ENCODE peak calls at places on chromosomes 6 and 20, in six cellular contexts. X is astrocyte of the hippocampus, W is neural crest cell, P is amygdala, D is breast epithelium, O is fibroblast of the conjunctiva. L is an unnamed sample.

GRCh38 chr20:48384147-48384818 is 443.5 kb downstream of the PREX1 start:
- DNase-seq in X (no peak), W (no peak), P (no peak), D (no peak), O (no peak), L (no peak)

GRCh38 chr6:122712864-122713612 is 66.5 kb upstream of the FABP7 start:
- DNase-seq in X (peak), W (no peak), P (no peak), D (no peak), O (no peak), L (peak)

GRCh38 chr6:116139917-116140316 is 14.0 kb upstream of the COL10A1 start:
- DNase-seq in X (no peak), W (no peak), P (no peak), D (no peak), O (no peak), L (no peak)

GRCh38 chr6:18323935-18324707 is 59.8 kb upstream of the DEK start:
- DNase-seq in X (peak), W (peak), P (no peak), D (no peak), O (peak), L (peak)

GRCh38 chr6:115842338-115842737 is 218.4 kb downstream of the FRK start:
- DNase-seq in X (no peak), W (no peak), P (no peak), D (no peak), O (no peak), L (no peak)

GRCh38 chr6:166999845-167000253 is 652 bp downstream of the CEP43 start:
- DNase-seq in X (no peak), W (peak), P (no peak), D (no peak), O (no peak), L (no peak)

GRCh38 chr20:52201395-52201794 is 9.8 kb upstream of the ZFP64 start:
- DNase-seq in X (no peak), W (no peak), P (no peak), D (no peak), O (no peak), L (no peak)

GRCh38 chr6:75280131-75280855 is 4.3 kb downstream of the TMEM30A start:
- DNase-seq in X (peak), W (no peak), P (no peak), D (no peak), O (no peak), L (no peak)

GRCh38 chr6:33808781-33809180 is 5.0 kb upstream of the MLN start:
- DNase-seq in X (no peak), W (no peak), P (no peak), D (no peak), O (no peak), L (no peak)

GRCh38 chr6:17226269-17226668 is 54.9 kb upstream of the RBM24 start:
- DNase-seq in X (no peak), W (no peak), P (no peak), D (no peak), O (no peak), L (no peak)

GRCh38 chr6:26554669-26555504 is 16.7 kb downstream of the HMGN4 start:
- DNase-seq in X (peak), W (peak), P (no peak), D (no peak), O (no peak), L (peak)